ENCODE peak calls at places on chromosomes 11 and 22, in eight cellular contexts. C is activated effector memory CD4-positive, alpha-beta T cell treated with anti-CD3 and anti-CD28 coated beads, Interleukin-2, amount 50 U/mL, for 16 hours; L is renal cortical epithelial cell; M is M059J; R is brain microvascular endothelial cell; O is stimulated activated CD4-positive, alpha-beta T cell treated with anti-CD3 and anti-CD28 coated beads, TNF-alpha, amount 100 ng/mL, for 24 hours; U is gastrocnemius medialis; D is mesenteric fat pad. Z is an unnamed sample.

GRCh38 chr11:47533690-47534135 is 19.2 kb downstream of the CELF1 start:
- DNase-seq in C (no peak), L (no peak), M (peak), R (no peak), O (no peak), U (no peak), D (no peak), Z (no peak)

GRCh38 chr22:27135582-27135981 is 478.2 kb downstream of the MIAT start:
- DNase-seq in C (no peak), L (peak), M (peak), R (peak), O (no peak), U (no peak), D (no peak), Z (no peak)

GRCh38 chr11:96324912-96325311 is 18.1 kb downstream of the MAML2 start:
- DNase-seq in C (no peak), L (peak), M (peak), R (peak), O (no peak), U (no peak), D (no peak), Z (no peak)

GRCh38 chr22:23750744-23751440 is at the start of gene ZNF70:
- DNase-seq in C (peak), L (peak), M (peak), R (peak), O (peak), U (peak), D (peak), Z (peak)

GRCh38 chr11:74693531-74693930 is 37.7 kb downstream of the CHRDL2 start:
- DNase-seq in C (no peak), L (no peak), M (no peak), R (no peak), O (no peak), U (no peak), D (no peak), Z (no peak)

GRCh38 chr22:20545681-20546521 is 38.5 kb downstream of the MED15 start:
- DNase-seq in C (no peak), L (no peak), M (no peak), R (no peak), O (no peak), U (no peak), D (no peak), Z (no peak)

GRCh38 chr11:12901272-12901671 is 107.8 kb upstream of the RASSF10 start:
- DNase-seq in C (no peak), L (peak), M (peak), R (peak), O (no peak), U (no peak), D (no peak), Z (no peak)

GRCh38 chr22:41181349-41182241 is 23.5 kb upstream of the L3MBTL2 start:
- DNase-seq in C (no peak), L (peak), M (peak), R (peak), O (no peak), U (no peak), D (peak), Z (no peak)

GRCh38 chr11:11420512-11420911 is 67.5 kb upstream of the CSNK2A3 start:
- DNase-seq in C (no peak), L (no peak), M (no peak), R (no peak), O (no peak), U (no peak), D (no peak), Z (no peak)

GRCh38 chr22:19179472-19180048 is 1.0 kb upstream of the SLC25A1 start:
- DNase-seq in C (peak), L (peak), M (peak), R (peak), O (peak), U (peak), D (no peak), Z (no peak)

GRCh38 chr22:31122532-31123291 is at the start of gene INPP5J:
- DNase-seq in C (no peak), L (peak), M (peak), R (peak), O (no peak), U (no peak), D (no peak), Z (no peak)

GRCh38 chr11:76745059-76745376 is 38.1 kb upstream of the TSKU start:
- DNase-seq in C (no peak), L (no peak), M (no peak), R (no peak), O (no peak), U (no peak), D (no peak), Z (no peak)

GRCh38 chr22:33451851-33452469 is 393.8 kb upstream of the SYN3 start:
- DNase-seq in C (no peak), L (no peak), M (peak), R (peak), O (no peak), U (no peak), D (no peak), Z (no peak)

GRCh38 chr11:88398372-88399140 is 61.0 kb upstream of the CTSC start:
- DNase-seq in C (no peak), L (peak), M (peak), R (peak), O (no peak), U (no peak), D (no peak), Z (no peak)

GRCh38 chr22:23065495-23066122 is 4.7 kb upstream of the GNAZ start:
- DNase-seq in C (no peak), L (no peak), M (no peak), R (no peak), O (no peak), U (no peak), D (peak), Z (peak)

GRCh38 chr11:17206448-17206847 is 1.3 kb downstream of the PIK3C2A start:
- DNase-seq in C (no peak), L (no peak), M (no peak), R (no peak), O (no peak), U (no peak), D (no peak), Z (no peak)

GRCh38 chr11:116225236-116225635 is 547.6 kb downstream of the BUD13 start:
- DNase-seq in C (no peak), L (no peak), M (no peak), R (no peak), O (no peak), U (no peak), D (no peak), Z (peak)

GRCh38 chr11:75633409-75634011 is 35.3 kb downstream of the MAP6 start:
- DNase-seq in C (no peak), L (peak), M (no peak), R (no peak), O (no peak), U (no peak), D (no peak), Z (no peak)

GRCh38 chr22:40426671-40427070 is 56.3 kb downstream of the SGSM3 start:
- DNase-seq in C (peak), L (no peak), M (peak), R (no peak), O (no peak), U (peak), D (peak), Z (no peak)

GRCh38 chr11:69642913-69643632 is 2.1 kb downstream of the CCND1 start:
- DNase-seq in C (peak), L (peak), M (peak), R (peak), O (peak), U (peak), D (peak), Z (peak)